ENCODE peak calls at places on chromosomes 7 and 10, in eight cellular contexts. U, E, M, H, J, I, R and A are unnamed samples.

GRCh38 chr7:111578754-111579153 is 16.5 kb upstream of the IMMP2L start:
- DNase-seq in H (no peak), I (no peak), M (no peak), U (no peak), J (no peak), R (no peak), E (no peak), A (no peak)

GRCh38 chr10:132395704-132396494 is 1.1 kb upstream of the PWWP2B start:
- DNase-seq in M (peak), U (peak), E (peak), J (peak), I (no peak), R (peak), H (no peak), A (peak)

GRCh38 chr7:22571776-22572175 is 71.8 kb upstream of the STEAP1B start:
- DNase-seq in H (no peak), J (no peak), I (no peak), U (no peak), E (no peak), R (no peak), M (no peak), A (no peak)

GRCh38 chr7:106346167-106346677 is 61.4 kb upstream of the NAMPT start:
- DNase-seq in U (no peak), R (no peak), M (no peak), E (no peak), I (no peak), J (no peak), H (no peak), A (no peak)

GRCh38 chr10:15843705-15844104 is 16.6 kb downstream of the MINDY3 start:
- DNase-seq in M (no peak), J (no peak), U (no peak), E (no peak), R (no peak), I (no peak), H (no peak), A (no peak)

GRCh38 chr7:147635288-147635687 is 955.3 kb upstream of the C7orf33 start:
- DNase-seq in H (no peak), U (no peak), I (no peak), R (no peak), E (no peak), M (no peak), J (no peak), A (no peak)

GRCh38 chr7:154569916-154570315 is 433.0 kb downstream of the PAXIP1 start:
- DNase-seq in H (no peak), E (no peak), J (no peak), I (no peak), M (no peak), R (no peak), U (no peak), A (no peak)

GRCh38 chr7:39458346-39458745 is 107.9 kb upstream of the YAE1 start:
- DNase-seq in J (no peak), M (no peak), I (no peak), R (peak), U (no peak), H (no peak), E (no peak), A (peak)

GRCh38 chr10:32948451-32948850 is 9.6 kb downstream of the ITGB1 start:
- DNase-seq in J (no peak), E (peak), M (no peak), I (no peak), U (no peak), R (no peak), H (no peak), A (no peak)

GRCh38 chr7:8249121-8249520 is 12.8 kb downstream of the ICA1 start:
- DNase-seq in I (no peak), E (no peak), H (no peak), U (no peak), M (no peak), J (no peak), R (no peak), A (no peak)

GRCh38 chr7:143901360-143901709 is 641 bp downstream of the TCAF1 start:
- DNase-seq in H (no peak), I (peak), M (no peak), J (no peak), U (peak), E (peak), R (peak), A (peak)

GRCh38 chr10:99396471-99396870 is 34.0 kb downstream of the GOT1 start:
- DNase-seq in I (peak), U (no peak), J (no peak), R (no peak), E (peak), M (no peak), H (no peak), A (peak)

GRCh38 chr7:22728416-22729029 is 1.5 kb downstream of the IL6 start:
- DNase-seq in M (peak), R (no peak), J (peak), I (peak), H (no peak), E (peak), U (no peak), A (peak)

GRCh38 chr7:29987821-29988317 is 1.7 kb downstream of the SCRN1 start:
- DNase-seq in R (no peak), H (peak), U (peak), I (peak), J (peak), M (peak), E (peak), A (peak)

GRCh38 chr7:142089035-142089434 is 22.5 kb upstream of the MGAM2 start:
- DNase-seq in R (no peak), M (no peak), J (peak), I (no peak), E (no peak), U (no peak), H (no peak), A (no peak)

GRCh38 chr7:744854-745430 is 17.9 kb upstream of the PRKAR1B start:
- DNase-seq in J (no peak), R (no peak), H (no peak), U (peak), M (no peak), I (no peak), E (no peak), A (no peak)

GRCh38 chr7:91949221-91950009 is 8.8 kb downstream of the AKAP9 start:
- DNase-seq in U (no peak), J (no peak), R (no peak), E (peak), H (no peak), I (peak), M (no peak), A (peak)

GRCh38 chr7:30682131-30683083 is at the start of gene CRHR2:
- DNase-seq in M (peak), H (no peak), J (peak), U (peak), R (no peak), I (no peak), E (no peak), A (no peak)

GRCh38 chr10:54469587-54470323 is 331.3 kb downstream of the PCDH15 start:
- DNase-seq in M (no peak), E (no peak), J (no peak), I (no peak), U (no peak), H (no peak), R (no peak), A (no peak)

GRCh38 chr7:158310924-158311713 is 276.5 kb downstream of the PTPRN2 start:
- DNase-seq in J (no peak), I (no peak), R (no peak), E (no peak), M (no peak), H (no peak), U (no peak), A (no peak)

GRCh38 chr7:1059200-1060091 is 15.1 kb downstream of the GPR146 start:
- DNase-seq in U (no peak), J (peak), R (no peak), H (peak), E (peak), M (peak), I (no peak), A (peak)

GRCh38 chr7:148772297-148773089 is 73.8 kb downstream of the CUL1 start:
- DNase-seq in H (no peak), E (peak), R (no peak), M (no peak), U (no peak), I (peak), J (no peak), A (peak)

GRCh38 chr10:116879817-116880216 is 30.5 kb downstream of the ENO4 start:
- DNase-seq in J (no peak), R (no peak), H (no peak), M (peak), I (no peak), E (no peak), U (no peak), A (no peak)

GRCh38 chr7:127393370-127394058 is 1.0 kb upstream of the ZNF800 start:
- DNase-seq in H (no peak), J (peak), E (peak), R (no peak), I (no peak), M (peak), U (peak), A (no peak)

GRCh38 chr10:69180525-69181204 is 631 bp downstream of the SUPV3L1 start:
- DNase-seq in J (peak), E (peak), R (peak), H (no peak), I (peak), M (peak), U (no peak), A (peak)

GRCh38 chr7:133478591-133479135 is 225.8 kb downstream of the EXOC4 start:
- DNase-seq in E (no peak), J (no peak), U (no peak), H (no peak), I (no peak), M (no peak), R (no peak), A (no peak)

GRCh38 chr10:75009426-75009825 is 102.0 kb upstream of the SAMD8 start:
- DNase-seq in H (no peak), I (peak), M (no peak), J (no peak), U (no peak), E (no peak), R (no peak), A (no peak)

GRCh38 chr7:29337628-29338116 is 143.1 kb downstream of the CHN2 start:
- DNase-seq in J (no peak), E (peak), H (no peak), U (no peak), R (no peak), I (no peak), M (no peak), A (peak)

GRCh38 chr10:31350891-31351290 is 31.9 kb downstream of the ZEB1 start:
- DNase-seq in M (no peak), E (no peak), J (peak), I (no peak), H (no peak), R (no peak), U (no peak), A (no peak)

GRCh38 chr10:99694171-99694570 is 34.9 kb downstream of the ENTPD7 start:
- DNase-seq in U (no peak), H (no peak), I (peak), E (peak), M (no peak), R (no peak), J (no peak), A (peak)

GRCh38 chr7:131431289-131431688 is 103.6 kb downstream of the MKLN1 start:
- DNase-seq in I (peak), U (no peak), M (no peak), H (no peak), R (no peak), E (peak), J (no peak), A (peak)

GRCh38 chr7:132398253-132398913 is 177.9 kb downstream of the PLXNA4 start:
- DNase-seq in M (no peak), I (no peak), J (no peak), U (no peak), R (no peak), E (no peak), H (no peak), A (no peak)

GRCh38 chr10:132977807-132978206 is 35.4 kb upstream of the CFAP46 start:
- DNase-seq in J (peak), R (no peak), E (no peak), H (no peak), M (no peak), U (no peak), I (no peak), A (no peak)

GRCh38 chr10:125025341-125025740 is 83.4 kb downstream of the ZRANB1 start:
- DNase-seq in J (no peak), H (no peak), R (no peak), I (peak), E (no peak), U (peak), M (no peak), A (no peak)
- H3K4me3 ChIP-seq in J (no peak), H (no peak), R (no peak), I (no peak), E (no peak), U (no peak), M (no peak), A (no peak)

DNA sequence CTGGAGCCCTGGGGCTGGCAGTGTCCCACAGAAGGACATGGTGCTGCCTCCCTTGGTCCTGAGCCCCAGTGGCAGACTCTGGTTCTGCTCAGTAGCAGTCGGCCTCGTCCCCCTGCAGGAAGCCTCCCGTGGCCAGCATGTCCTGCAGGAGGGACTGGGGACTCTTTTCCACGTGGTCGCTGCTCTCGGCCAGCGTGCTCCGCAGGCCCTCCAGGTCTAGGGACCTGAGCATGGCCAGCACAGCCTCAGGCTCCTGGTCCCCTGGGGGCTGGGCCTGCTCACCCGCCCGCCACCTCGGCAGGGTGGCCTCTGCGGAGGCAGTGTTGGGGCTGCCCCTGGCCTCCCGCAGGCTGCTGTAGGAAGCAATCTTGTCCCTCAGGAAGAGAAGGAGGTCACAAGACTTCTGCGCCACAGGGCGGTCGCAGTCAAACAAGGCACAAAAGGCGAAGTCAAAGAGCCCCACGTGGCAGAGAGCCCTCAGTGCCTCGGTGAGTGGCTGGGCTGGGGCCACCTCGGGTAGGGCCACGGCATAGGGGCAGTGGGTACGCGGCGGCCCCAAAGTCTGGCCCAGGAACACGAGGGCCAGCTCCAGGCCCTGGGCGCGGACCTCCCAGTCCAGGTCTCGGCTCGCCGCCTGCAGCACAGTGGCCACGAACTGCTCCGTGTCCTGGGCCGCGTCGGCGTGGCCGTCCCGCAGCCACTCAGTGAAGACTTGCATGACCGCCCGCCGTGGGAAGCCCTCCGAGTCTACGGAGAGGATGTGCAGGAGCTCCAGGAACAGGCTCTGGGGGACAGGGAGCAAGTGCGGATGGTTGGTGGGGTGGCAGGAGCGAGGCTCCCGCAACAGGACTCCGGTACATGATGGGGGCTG is 17.1 kb downstream of the BRAT1 start:
- DNase-seq in I (no peak), R (no peak), U (no peak), E (no peak), J (peak), M (peak), H (peak), A (no peak)
- TF ChIP-seq CTCF in I (no peak), R (no peak), U (no peak), E (no peak), J (no peak), M (no peak), H (no peak), A (no peak)

GRCh38 chr10:11018426-11018818 is 750 bp downstream of the CELF2 start:
- DNase-seq in E (no peak), H (no peak), U (peak), J (peak), R (peak), I (no peak), M (peak), A (no peak)

GRCh38 chr10:11017575-11018425 is at the start of gene CELF2:
- DNase-seq in J (peak), M (peak), U (peak), I (no peak), E (peak), R (peak), H (peak), A (no peak)

GRCh38 chr10:11016959-11017574 is 605 bp upstream of the CELF2 start:
- DNase-seq in H (no peak), R (no peak), E (no peak), I (no peak), M (no peak), J (no peak), U (no peak), A (no peak)

GRCh38 chr10:11020026-11020820 is 2.6 kb downstream of the CELF2 start:
- DNase-seq in H (no peak), J (no peak), E (no peak), R (no peak), M (no peak), U (no peak), I (no peak), A (no peak)

GRCh38 chr10:11018830-11019692 is 1.4 kb downstream of the CELF2 start:
- DNase-seq in J (no peak), M (no peak), H (no peak), I (no peak), U (no peak), E (no peak), R (no peak), A (no peak)
- H3K4me3 ChIP-seq in J (peak), M (peak), H (peak), I (peak), U (peak), E (peak), R (peak), A (peak)

GRCh38 chr7:138449580-138449979 is 10.5 kb upstream of the TRIM24 start:
- DNase-seq in U (no peak), R (no peak), J (peak), I (no peak), E (peak), H (no peak), M (peak), A (no peak)
- TF ChIP-seq CTCF in U (no peak), R (no peak), J (peak), I (peak), E (no peak), H (peak), M (peak), A (peak)

GRCh38 chr7:19772323-19772722 is 1.1 kb downstream of the TMEM196 start:
- DNase-seq in U (no peak), E (no peak), R (no peak), H (no peak), J (peak), I (no peak), M (peak), A (no peak)

GRCh38 chr7:19776981-19777380 is 3.6 kb upstream of the TMEM196 start:
- DNase-seq in H (no peak), U (no peak), I (no peak), J (no peak), R (no peak), E (no peak), M (no peak), A (no peak)

GRCh38 chr7:19773361-19773760 is at the start of gene TMEM196:
- DNase-seq in U (no peak), R (no peak), I (no peak), M (peak), H (no peak), J (peak), E (peak), A (no peak)

DNA sequence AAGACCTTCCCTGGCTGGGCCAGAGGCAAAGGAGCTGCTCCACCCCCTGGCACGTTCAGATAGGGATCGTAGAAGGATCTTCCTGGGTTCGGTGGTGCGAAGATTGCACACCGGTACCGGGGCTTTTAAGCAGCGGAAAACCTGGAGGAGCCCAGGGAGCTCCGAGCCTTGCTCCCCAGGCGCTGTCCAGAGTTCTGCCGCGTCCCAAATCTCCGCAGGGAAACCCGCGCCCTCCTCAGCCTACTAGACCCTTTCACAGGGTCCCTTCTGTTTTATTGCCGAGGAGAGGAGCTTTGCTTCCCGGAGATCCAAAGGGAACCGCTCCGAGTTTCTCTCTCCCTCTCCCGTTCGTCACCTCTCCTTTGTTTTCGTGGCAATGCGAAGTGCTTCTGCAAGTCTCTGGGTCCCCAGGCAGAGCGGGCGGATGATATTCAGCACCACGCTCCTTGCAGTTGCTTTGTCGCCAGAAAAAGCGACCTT is 519 bp downstream of the TMEM196 start:
- DNase-seq in M (peak), H (no peak), R (no peak), U (peak), I (peak), J (peak), E (peak), A (peak)
- H3K4me3 ChIP-seq in M (peak), H (no peak), R (no peak), U (peak), I (no peak), J (peak), E (no peak), A (no peak)